ENCODE peak calls at places on chromosomes 1 and 21, in eight cellular contexts. X is HepG2, D is K562, C is upper lobe of left lung, V is Panc1, I is GM23338, L is HCT116, H is GM12878. T is an unnamed sample.

GRCh38 chr1:155847823-155848529 is 9.0 kb downstream of the GON4L start:
- ATAC-seq in X (no peak), D (peak), C (no peak), V (peak), I (no peak), L (no peak), H (peak), T (no peak)

GRCh38 chr1:203291201-203292096 is 13.9 kb upstream of the BTG2 start:
- ATAC-seq in X (peak), D (peak), C (peak), V (no peak), I (no peak), L (no peak), H (no peak), T (no peak)

GRCh38 chr1:32864375-32865019 is 6.2 kb downstream of the FNDC5 start:
- ATAC-seq in X (no peak), D (no peak), C (no peak), V (no peak), I (no peak), L (no peak), H (no peak), T (no peak)

GRCh38 chr1:6464514-6464836 is 1.5 kb downstream of the TNFRSF25 start:
- ATAC-seq in X (peak), D (peak), C (no peak), V (peak), I (peak), L (peak), H (peak), T (no peak)

GRCh38 chr1:161207173-161207572 is 5.0 kb downstream of the NDUFS2 start:
- ATAC-seq in X (no peak), D (no peak), C (peak), V (no peak), I (no peak), L (no peak), H (no peak), T (peak)

GRCh38 chr21:35428927-35429326 is 379.8 kb upstream of the RUNX1 start:
- ATAC-seq in X (no peak), D (no peak), C (no peak), V (no peak), I (no peak), L (no peak), H (no peak), T (peak)

GRCh38 chr1:51280321-51281096 is 44.4 kb downstream of the RNF11 start:
- ATAC-seq in X (no peak), D (peak), C (no peak), V (no peak), I (no peak), L (no peak), H (no peak), T (no peak)

GRCh38 chr1:34852677-34853217 is 6.8 kb downstream of the SMIM12 start:
- ATAC-seq in X (peak), D (peak), C (peak), V (peak), I (peak), L (peak), H (peak), T (peak)

GRCh38 chr1:203493901-203494300 is at the start of gene OPTC:
- ATAC-seq in X (no peak), D (no peak), C (no peak), V (no peak), I (peak), L (no peak), H (no peak), T (no peak)

GRCh38 chr1:231170875-231171274 is 9.0 kb downstream of the TRIM67 start:
- ATAC-seq in X (peak), D (peak), C (no peak), V (no peak), I (peak), L (peak), H (peak), T (no peak)

DNA sequence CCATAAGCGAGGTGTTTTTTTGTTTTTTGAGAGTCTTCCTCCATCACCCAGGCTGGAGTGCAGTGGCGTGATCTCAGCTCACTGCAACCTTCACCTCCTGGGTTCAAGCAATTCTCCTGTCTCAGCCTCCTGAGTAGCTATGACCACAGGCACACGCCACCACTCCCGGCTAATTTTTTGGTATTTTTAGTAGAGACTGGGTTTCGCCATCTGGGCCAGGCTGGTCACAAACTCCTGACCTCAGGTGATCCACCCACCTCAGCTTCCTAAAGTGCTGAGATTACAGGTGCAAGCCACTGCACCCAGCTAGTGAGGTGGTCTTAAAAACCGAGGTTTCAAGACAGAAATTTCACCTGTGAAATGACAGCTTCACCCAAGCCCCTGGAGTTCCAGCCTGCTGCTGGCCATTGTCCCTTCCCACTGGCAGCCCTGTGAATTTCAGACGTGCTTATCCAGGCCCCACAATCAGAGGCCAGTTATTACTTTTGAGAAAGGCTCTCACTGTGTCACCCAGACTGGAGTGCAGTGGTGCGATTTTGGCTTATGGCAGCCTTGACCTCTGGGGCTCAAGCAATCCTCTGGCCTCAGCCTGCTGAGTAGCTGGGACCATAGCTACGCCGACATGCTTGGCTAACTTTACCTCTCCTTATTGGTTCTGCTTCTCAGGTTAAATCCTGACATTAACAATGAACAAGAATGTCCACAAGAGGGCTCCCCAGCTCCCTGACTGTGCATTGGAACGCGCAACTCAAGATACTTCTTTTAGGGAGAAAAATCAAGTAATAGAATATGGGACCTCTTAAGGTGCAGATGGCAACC is 19.4 kb downstream of the ENO1 start:
- ATAC-seq in X (peak), D (peak), C (peak), V (peak), I (peak), L (peak), H (peak), T (peak)
- TF ChIP-seq POLR2AphosphoS5 in X (peak), D (peak), C (no peak), V (no peak), I (no peak), L (peak), H (peak), T (no peak)

GRCh38 chr1:218164111-218164929 is 120.8 kb upstream of the RRP15 start:
- ATAC-seq in X (peak), D (peak), C (no peak), V (peak), I (peak), L (no peak), H (peak), T (peak)
- H3K4me3 ChIP-seq in X (peak), D (no peak), C (peak), V (peak), I (peak), L (no peak), H (no peak), T (peak)

GRCh38 chr1:28296401-28297220 is 32.2 kb upstream of the MED18 start:
- ATAC-seq in X (peak), D (peak), C (no peak), V (peak), I (peak), L (no peak), H (no peak), T (no peak)
- TF ChIP-seq POLR2AphosphoS5 in X (no peak), D (no peak), C (no peak), V (no peak), I (no peak), L (no peak), H (no peak), T (no peak)

GRCh38 chr1:205440476-205441317 is 15.1 kb downstream of the BLACAT1 start:
- ATAC-seq in X (peak), D (peak), C (peak), V (peak), I (peak), L (peak), H (peak), T (peak)

GRCh38 chr1:205441716-205442050 is 14.2 kb downstream of the BLACAT1 start:
- ATAC-seq in X (peak), D (no peak), C (no peak), V (no peak), I (no peak), L (peak), H (no peak), T (no peak)

GRCh38 chr1:205440121-205440475 is 15.7 kb downstream of the BLACAT1 start:
- ATAC-seq in X (no peak), D (no peak), C (no peak), V (no peak), I (no peak), L (no peak), H (peak), T (no peak)

GRCh38 chr1:205442051-205442721 is 13.7 kb downstream of the BLACAT1 start:
- ATAC-seq in X (peak), D (no peak), C (peak), V (no peak), I (no peak), L (peak), H (no peak), T (no peak)

GRCh38 chr1:205441318-205441633 is 14.6 kb downstream of the BLACAT1 start:
- ATAC-seq in X (no peak), D (no peak), C (no peak), V (no peak), I (no peak), L (no peak), H (no peak), T (no peak)
- H3K4me3 ChIP-seq in X (no peak), D (no peak), C (no peak), V (no peak), I (peak), L (no peak), H (peak), T (no peak)

GRCh38 chr1:168921514-168922106 is 184.9 kb upstream of the ATP1B1 start:
- ATAC-seq in X (no peak), D (no peak), C (no peak), V (no peak), I (no peak), L (no peak), H (peak), T (no peak)
- TF ChIP-seq POLR2AphosphoS5 in X (no peak), D (no peak), C (no peak), V (no peak), I (no peak), L (no peak), H (no peak), T (no peak)

GRCh38 chr21:45312296-45312695 is 24.6 kb upstream of the POFUT2 start:
- ATAC-seq in X (no peak), D (no peak), C (no peak), V (no peak), I (no peak), L (no peak), H (no peak), T (no peak)

GRCh38 chr21:45310446-45310845 is 22.8 kb upstream of the POFUT2 start:
- ATAC-seq in X (no peak), D (no peak), C (no peak), V (no peak), I (no peak), L (no peak), H (no peak), T (no peak)

GRCh38 chr21:45309069-45309521 is 21.4 kb upstream of the POFUT2 start:
- ATAC-seq in X (peak), D (peak), C (peak), V (peak), I (peak), L (peak), H (peak), T (peak)

GRCh38 chr21:45308211-45309068 is 20.7 kb upstream of the POFUT2 start:
- ATAC-seq in X (peak), D (no peak), C (peak), V (peak), I (peak), L (peak), H (no peak), T (peak)

DNA sequence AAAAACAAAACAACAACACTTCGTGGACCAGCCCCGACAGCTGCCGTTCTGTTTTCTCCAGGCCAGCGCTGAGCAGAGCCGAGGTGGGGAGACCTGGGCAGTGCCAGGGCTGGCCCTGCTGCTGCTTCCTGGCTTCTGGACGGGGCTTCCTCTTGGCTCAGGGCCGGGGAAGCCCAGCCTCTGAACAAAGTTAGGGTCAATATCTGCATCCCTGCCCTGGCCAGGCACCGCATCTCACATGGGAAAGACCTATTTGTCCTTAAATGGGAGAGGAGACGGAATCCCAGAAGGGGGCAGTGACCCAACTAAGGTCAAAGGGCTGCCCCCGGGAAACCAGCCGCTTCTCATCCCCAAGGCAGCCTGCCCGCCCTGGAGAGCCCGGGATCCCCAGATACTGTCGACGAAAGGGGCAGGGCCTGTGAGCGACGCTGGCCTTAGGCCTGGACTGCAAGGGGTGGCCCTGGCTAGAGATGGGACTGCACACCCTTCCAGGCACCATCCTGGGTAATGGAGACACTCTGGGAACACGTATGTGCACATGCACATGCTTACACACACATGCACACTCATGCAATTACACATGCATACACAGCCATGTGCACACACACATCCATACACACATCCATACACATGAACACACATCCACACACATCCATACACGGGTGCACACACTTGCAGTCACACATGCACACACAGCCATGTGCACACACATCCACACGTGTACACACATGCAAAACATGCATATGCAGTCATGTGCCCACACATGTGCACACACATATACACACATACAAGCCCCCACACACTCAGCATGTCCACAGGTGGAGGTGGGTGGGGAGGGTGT is 22.1 kb upstream of the POFUT2 start:
- ATAC-seq in X (no peak), D (no peak), C (peak), V (no peak), I (no peak), L (peak), H (no peak), T (peak)
- H3K4me3 ChIP-seq in X (no peak), D (no peak), C (no peak), V (no peak), I (no peak), L (no peak), H (no peak), T (no peak)

DNA sequence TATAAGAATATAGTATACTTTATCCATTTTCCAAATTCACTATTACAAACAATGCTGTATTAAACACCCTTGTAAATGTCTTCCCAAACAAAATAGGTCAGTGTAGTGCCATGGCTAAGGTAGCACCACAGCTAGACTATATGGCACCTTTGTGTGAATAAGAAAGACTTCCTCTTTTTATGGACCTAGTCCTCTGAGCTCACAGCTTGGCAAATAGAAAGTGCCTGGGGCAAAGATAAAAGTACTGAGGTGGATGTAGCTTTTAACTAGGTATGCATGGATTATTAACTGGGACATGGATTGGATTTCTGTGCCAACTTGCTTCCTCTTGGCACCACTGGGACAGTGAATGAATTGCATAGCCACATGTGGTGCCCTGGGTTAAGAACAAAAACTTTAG is 25.0 kb downstream of the HRNR start:
- ATAC-seq in X (no peak), D (no peak), C (no peak), V (no peak), I (no peak), L (no peak), H (no peak), T (no peak)
- TF ChIP-seq POLR2AphosphoS5 in X (no peak), D (no peak), C (no peak), V (no peak), I (no peak), L (no peak), H (no peak), T (no peak)

DNA sequence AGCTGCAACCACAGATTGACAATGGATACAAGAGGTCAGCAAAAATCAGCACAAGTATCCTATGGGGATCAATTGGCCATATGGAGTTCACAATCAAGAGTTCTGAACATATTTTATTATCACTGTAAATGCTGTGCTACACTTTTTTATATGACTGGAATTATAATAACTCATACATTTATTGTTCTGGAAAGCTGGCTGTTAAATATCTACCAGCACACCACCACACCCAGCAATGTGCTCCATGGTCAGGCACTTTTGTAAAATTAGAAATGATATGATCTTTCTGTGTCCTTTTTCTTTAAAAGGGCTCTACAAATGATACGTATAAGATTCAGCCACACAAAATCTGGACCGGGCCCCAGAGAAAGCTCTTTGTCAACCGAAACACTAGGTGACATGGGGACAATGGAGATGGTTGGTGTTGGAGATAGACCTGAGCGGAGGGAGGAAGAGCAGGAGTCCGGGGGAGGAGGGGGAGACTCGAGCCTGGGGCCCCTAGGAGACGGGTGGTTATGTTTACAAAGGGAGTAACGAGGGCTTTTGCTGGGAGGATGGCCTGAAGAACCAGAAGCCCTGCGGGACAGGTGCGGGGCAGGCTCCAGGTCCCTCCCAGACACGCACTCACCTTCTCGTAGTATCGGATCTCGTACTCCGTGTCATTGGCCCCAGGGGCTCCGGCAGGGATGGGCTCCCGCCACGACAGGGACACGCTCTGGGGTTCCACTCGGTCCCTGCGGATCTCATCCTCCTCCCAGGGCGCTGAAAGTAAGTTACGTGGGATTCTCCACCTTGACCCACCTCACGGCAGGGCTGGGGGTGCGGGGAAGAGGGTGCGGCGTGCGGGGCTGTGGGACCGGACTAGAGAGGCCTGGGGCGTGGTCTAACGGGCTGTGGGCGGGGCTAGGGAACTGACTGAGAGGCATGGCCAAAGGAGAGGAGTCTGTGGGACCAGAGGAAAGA is 30.0 kb downstream of the EPHA10 start:
- ATAC-seq in X (no peak), D (peak), C (no peak), V (peak), I (peak), L (peak), H (no peak), T (no peak)
- H3K4me3 ChIP-seq in X (no peak), D (peak), C (peak), V (peak), I (peak), L (no peak), H (no peak), T (no peak)

T was measured in gastroesophageal sphincter.